ENCODE peak calls at places on chromosome 14, in nine cellular contexts. M is stimulated activated CD4-positive, alpha-beta T cell treated with anti-CD3 and anti-CD28 coated beads, Interleukin-1b, Interleukin-23, amount 100 ng/mL, for 1 hour; Z is DMS 273 treated with DMSO at 0.1 percent for 48 hours; Q is stomach; C is skeletal muscle cell; Y is non-pigmented ciliary epithelial cell; B is heart right ventricle; N is ELR; J is GM06990. W is an unnamed sample.
A peak's percentile ranks its signal among the peaks of the same experiment; 100 is the strongest.

GRCh38 chr14:58060077-58060476 is 91.9 kb downstream of the ARMH4 start:
- DNase-seq in M (no peak), Z (no peak), Q (no peak), C (no peak), Y (no peak), B (no peak), N (peak; percentile 8), J (no peak), W (no peak)

GRCh38 chr14:98754343-98755025 is 517.5 kb downstream of the BCL11B start:
- DNase-seq in M (no peak), Z (no peak), Q (no peak), C (peak; percentile 27), Y (no peak), B (no peak), N (no peak), J (no peak), W (no peak)

GRCh38 chr14:52043690-52044089 is 25.2 kb downstream of the NID2 start:
- DNase-seq in M (no peak), Z (no peak), Q (peak; percentile 36), C (no peak), Y (no peak), B (no peak), N (peak; percentile 64), J (no peak), W (no peak)

GRCh38 chr14:106141242-106142220 is 615.1 kb downstream of the TMEM121 start:
- DNase-seq in M (peak; percentile 30), Z (no peak), Q (no peak), C (no peak), Y (no peak), B (no peak), N (no peak), J (peak; percentile 54), W (no peak)

GRCh38 chr14:32513571-32514009 is 184.5 kb downstream of the AKAP6 start:
- DNase-seq in M (no peak), Z (no peak), Q (no peak), C (no peak), Y (no peak), B (no peak), N (peak; percentile 22), J (no peak), W (no peak)

GRCh38 chr14:65824285-65824977 is 411.9 kb downstream of the FUT8 start:
- DNase-seq in M (peak; percentile 15), Z (peak; percentile 35), Q (peak; percentile 53), C (peak; percentile 22), Y (peak; percentile 52), B (no peak), N (peak; percentile 76), J (no peak), W (peak; percentile 41)

GRCh38 chr14:25041484-25041883 is 8.5 kb downstream of the STXBP6 start:
- DNase-seq in M (no peak), Z (no peak), Q (no peak), C (no peak), Y (no peak), B (no peak), N (no peak), J (no peak), W (no peak)

GRCh38 chr14:69483765-69484443 is 624 bp upstream of the PLEKHD1 start:
- DNase-seq in M (no peak), Z (no peak), Q (no peak), C (peak; percentile 31), Y (no peak), B (peak; percentile 28), N (no peak), J (no peak), W (no peak)

GRCh38 chr14:71206766-71207371 is 299.6 kb downstream of the PCNX1 start:
- DNase-seq in M (no peak), Z (peak; percentile 56), Q (peak; percentile 26), C (peak; percentile 56), Y (peak; percentile 61), B (peak; percentile 37), N (peak; percentile 76), J (no peak), W (peak; percentile 42)

GRCh38 chr14:68598621-68599447 is 194.0 kb downstream of the ZFP36L1 start:
- DNase-seq in M (no peak), Z (no peak), Q (peak; percentile 80), C (peak; percentile 88), Y (peak; percentile 87), B (peak; percentile 75), N (peak; percentile 94), J (no peak), W (peak; percentile 86)

GRCh38 chr14:102840115-102840514 is 62.9 kb downstream of the TRAF3 start:
- DNase-seq in M (no peak), Z (no peak), Q (no peak), C (no peak), Y (no peak), B (no peak), N (no peak), J (no peak), W (no peak)

GRCh38 chr14:98633380-98633779 is 638.6 kb downstream of the BCL11B start:
- DNase-seq in M (no peak), Z (no peak), Q (no peak), C (no peak), Y (no peak), B (no peak), N (no peak), J (no peak), W (no peak)

GRCh38 chr14:60506985-60507829 is 1.7 kb upstream of the SIX6 start:
- DNase-seq in M (no peak), Z (no peak), Q (no peak), C (no peak), Y (no peak), B (no peak), N (no peak), J (no peak), W (no peak)

GRCh38 chr14:23286904-23287479 is 1.1 kb upstream of the HOMEZ start:
- DNase-seq in M (no peak), Z (no peak), Q (no peak), C (no peak), Y (no peak), B (no peak), N (no peak), J (no peak), W (no peak)

GRCh38 chr14:106821119-106821518 is 1294.7 kb downstream of the TMEM121 start:
- DNase-seq in M (no peak), Z (no peak), Q (no peak), C (no peak), Y (no peak), B (no peak), N (no peak), J (no peak), W (no peak)

GRCh38 chr14:35332517-35333346 is 40.5 kb downstream of the PSMA6 start:
- DNase-seq in M (peak; percentile 17), Z (no peak), Q (peak; percentile 40), C (no peak), Y (no peak), B (no peak), N (peak; percentile 44), J (no peak), W (no peak)

GRCh38 chr14:63248211-63248610 is 44.0 kb downstream of the RHOJ start:
- DNase-seq in M (no peak), Z (no peak), Q (no peak), C (no peak), Y (no peak), B (no peak), N (peak; percentile 1), J (no peak), W (peak; percentile 10)

GRCh38 chr14:86022031-86022629 is 492.2 kb downstream of the FLRT2 start:
- DNase-seq in M (no peak), Z (no peak), Q (no peak), C (peak; percentile 78), Y (no peak), B (no peak), N (peak; percentile 28), J (no peak), W (peak; percentile 8)

GRCh38 chr14:105087963-105088811 is 23.0 kb upstream of the GPR132 start:
- DNase-seq in M (no peak), Z (no peak), Q (peak; percentile 23), C (no peak), Y (no peak), B (peak; percentile 73), N (peak; percentile 91), J (no peak), W (no peak)

GRCh38 chr14:99357856-99358390 is 85.9 kb upstream of the BCL11B start:
- DNase-seq in M (no peak), Z (no peak), Q (no peak), C (no peak), Y (no peak), B (no peak), N (no peak), J (no peak), W (no peak)

GRCh38 chr14:74658535-74659130 is 46.6 kb upstream of the LTBP2 start:
- DNase-seq in M (no peak), Z (no peak), Q (no peak), C (no peak), Y (no peak), B (no peak), N (peak; percentile 81), J (no peak), W (no peak)

GRCh38 chr14:104650057-104650980 is 39.1 kb upstream of the INF2 start:
- DNase-seq in M (peak; percentile 56), Z (no peak), Q (peak; percentile 69), C (no peak), Y (no peak), B (peak; percentile 76), N (peak; percentile 67), J (peak; percentile 80), W (no peak)

GRCh38 chr14:29354446-29354845 is 573.2 kb downstream of the PRKD1 start:
- DNase-seq in M (no peak), Z (no peak), Q (no peak), C (no peak), Y (no peak), B (no peak), N (peak; percentile 10), J (no peak), W (no peak)

GRCh38 chr14:68881396-68881795 is 88.5 kb upstream of the ZFP36L1 start:
- DNase-seq in M (no peak), Z (no peak), Q (no peak), C (no peak), Y (no peak), B (no peak), N (no peak), J (no peak), W (no peak)

GRCh38 chr14:59333668-59334067 is 131.5 kb downstream of the GPR135 start:
- DNase-seq in M (no peak), Z (peak; percentile 94), Q (no peak), C (peak; percentile 87), Y (peak; percentile 87), B (no peak), N (peak; percentile 55), J (no peak), W (peak; percentile 76)

GRCh38 chr14:78848234-78848820 is 678.2 kb downstream of the NRXN3 start:
- DNase-seq in M (no peak), Z (no peak), Q (peak; percentile 27), C (peak; percentile 0), Y (no peak), B (peak; percentile 8), N (peak; percentile 61), J (no peak), W (no peak)

GRCh38 chr14:93281937-93282336 is 50.9 kb downstream of the BTBD7 start:
- DNase-seq in M (no peak), Z (no peak), Q (no peak), C (no peak), Y (no peak), B (no peak), N (no peak), J (no peak), W (no peak)

GRCh38 chr14:30990766-30991165 is 34.7 kb upstream of the AP4S1 start:
- DNase-seq in M (no peak), Z (no peak), Q (no peak), C (no peak), Y (no peak), B (no peak), N (no peak), J (no peak), W (no peak)

GRCh38 chr14:54769955-54770863 is 132.4 kb downstream of the GCH1 start:
- DNase-seq in M (no peak), Z (no peak), Q (no peak), C (no peak), Y (no peak), B (no peak), N (no peak), J (no peak), W (no peak)

GRCh38 chr14:101497910-101498860 is 63.1 kb upstream of the DIO3 start:
- DNase-seq in M (no peak), Z (no peak), Q (peak; percentile 16), C (no peak), Y (no peak), B (no peak), N (no peak), J (no peak), W (no peak)

GRCh38 chr14:64217318-64217717 is 76.9 kb downstream of the ESR2 start:
- DNase-seq in M (no peak), Z (no peak), Q (no peak), C (no peak), Y (no peak), B (no peak), N (no peak), J (peak; percentile 39), W (no peak)